ENCODE peak calls at places on chromosome 20, in six cellular contexts. M is IMR-90, A is mesendoderm, C is H9, F is neuronal stem cell, B is H1. P is an unnamed sample.
A peak's percentile ranks its signal among the peaks of the same experiment; 100 is the strongest.

GRCh38 chr20:10639762-10640556 is 33.8 kb downstream of the JAG1 start:
- DNase-seq in M (no peak), F (peak; percentile 59), A (no peak), C (no peak), B (no peak), P (no peak)

GRCh38 chr20:51593584-51593983 is 51.1 kb upstream of the NFATC2 start:
- DNase-seq in C (no peak), F (no peak), B (no peak), A (no peak), M (no peak), P (no peak)

GRCh38 chr20:36213362-36213761 is 22.9 kb upstream of the AAR2 start:
- DNase-seq in M (no peak), A (no peak), C (no peak), B (no peak), F (no peak), P (no peak)

GRCh38 chr20:14470231-14470894 is 133.0 kb upstream of the FLRT3 start:
- DNase-seq in C (no peak), A (no peak), M (no peak), F (no peak), B (no peak), P (no peak)

GRCh38 chr20:41175201-41175651 is 37.9 kb downstream of the PLCG1 start:
- DNase-seq in A (no peak), F (no peak), B (no peak), M (no peak), C (peak; percentile 5), P (no peak)

GRCh38 chr20:58127731-58128130 is 100.7 kb downstream of the ANKRD60 start:
- DNase-seq in M (peak; percentile 22), C (peak; percentile 10), A (no peak), B (no peak), F (no peak), P (no peak)

GRCh38 chr20:49951160-49951559 is 15.0 kb downstream of the RNF114 start:
- DNase-seq in A (no peak), F (no peak), M (peak; percentile 83), B (no peak), C (no peak), P (peak; percentile 44)

GRCh38 chr20:5600982-5601381 is 149.2 kb upstream of the SHLD1 start:
- DNase-seq in M (no peak), A (no peak), F (no peak), B (no peak), C (no peak), P (no peak)

GRCh38 chr20:24470782-24471582 is 1.6 kb downstream of the SYNDIG1 start:
- DNase-seq in M (no peak), A (peak; percentile 56), B (no peak), C (peak; percentile 50), F (peak; percentile 15), P (no peak)
- H4K8ac ChIP-seq in M (no peak overlapping the region), A (no peak overlapping the region), B (peak overlapping the region; percentile 3), C (no peak overlapping the region), F (no peak overlapping the region), P (no peak overlapping the region)

GRCh38 chr20:44966030-44966961 is at the start of gene STK4:
- DNase-seq in C (peak; percentile 96), B (peak; percentile 75), A (peak; percentile 97), M (peak; percentile 87), F (peak; percentile 91), P (peak; percentile 91)
- H2AK5ac ChIP-seq in C (no peak within 1 kb of the TSS), B (no peak within 1 kb of the TSS), A (peak within 1 kb of the TSS; percentile 56), M (peak within 1 kb of the TSS; percentile 89), F (no peak within 1 kb of the TSS), P (peak within 1 kb of the TSS; percentile 71)

GRCh38 chr20:32963176-32963575 is 41.1 kb downstream of the SUN5 start:
- DNase-seq in C (no peak), B (no peak), A (no peak), M (no peak), F (no peak), P (no peak)
- H4K8ac ChIP-seq in C (no peak overlapping the region), B (no peak overlapping the region), A (no peak overlapping the region), M (no peak overlapping the region), F (no peak overlapping the region), P (no peak overlapping the region)

GRCh38 chr20:1863296-1863695 is 31.9 kb upstream of the SIRPA start:
- DNase-seq in M (peak; percentile 38), C (no peak), F (no peak), A (no peak), B (no peak), P (peak; percentile 52)

GRCh38 chr20:1861347-1861987 is 33.7 kb upstream of the SIRPA start:
- DNase-seq in F (no peak), B (no peak), A (no peak), M (peak; percentile 25), C (no peak), P (peak; percentile 84)

GRCh38 chr20:1862665-1863059 is 32.5 kb upstream of the SIRPA start:
- DNase-seq in M (no peak), C (no peak), B (no peak), A (no peak), F (no peak), P (no peak)

GRCh38 chr20:1860446-1860845 is 34.8 kb upstream of the SIRPA start:
- DNase-seq in C (no peak), B (no peak), F (no peak), A (peak; percentile 76), M (peak; percentile 74), P (peak; percentile 33)

DNA sequence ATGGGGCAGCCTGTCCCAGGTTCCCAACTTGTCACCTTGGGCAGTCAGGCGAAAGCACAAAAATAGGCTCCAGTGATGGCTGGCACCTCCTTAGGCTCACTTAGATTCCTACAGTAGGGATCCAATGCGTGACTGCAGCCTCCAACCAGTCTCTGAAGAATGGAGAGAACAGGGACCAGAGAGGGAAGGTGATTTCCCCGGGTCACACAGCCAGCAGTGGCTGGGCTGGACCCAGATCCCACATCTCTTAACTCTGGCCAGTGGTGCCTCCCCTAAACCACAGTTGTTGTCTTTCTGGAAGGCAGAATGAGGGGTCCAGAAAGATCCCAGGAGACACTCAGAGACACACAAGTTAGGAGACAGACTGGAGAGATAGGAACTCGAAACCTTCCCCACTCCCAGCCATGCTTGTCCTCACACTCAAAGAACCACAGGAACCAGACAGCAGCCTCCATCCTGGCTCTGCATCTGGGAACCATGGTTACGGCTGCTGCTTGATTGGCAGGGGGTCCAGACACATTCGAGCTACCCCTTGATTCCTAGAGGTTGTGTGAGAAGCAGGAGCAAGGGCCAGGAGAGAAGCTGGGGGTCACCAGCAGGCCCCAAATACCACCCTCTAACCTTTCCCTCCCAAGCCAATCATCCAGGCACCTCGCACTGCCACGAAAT is 33.1 kb upstream of the SIRPA start:
- DNase-seq in C (no peak), A (peak; percentile 55), B (no peak), F (no peak), M (no peak), P (no peak)
- H2AK5ac ChIP-seq in C (no peak overlapping the region), A (no peak overlapping the region), B (no peak overlapping the region), F (no peak overlapping the region), M (no peak overlapping the region), P (no peak overlapping the region)